ENCODE peak calls at places on chromosome 15, in four cellular contexts. One of them, this sample, is unnamed. For H3K36me3, the result is how much of the 10 kb centered on the place peaks cover.

GRCh38 chr15:66782785-66783184 is 80.7 kb downstream of the SMAD6 start:
- DNase-seq in suprapubic skin: no peak
- DNase-seq in upper lobe of left lung: no peak
- DNase-seq in sigmoid colon: no peak
- DNase-seq in this sample: no peak

GRCh38 chr15:29270169-29270955 is 740 bp upstream of the NSMCE3 start:
- DNase-seq in suprapubic skin: no peak
- DNase-seq in upper lobe of left lung: no peak
- DNase-seq in sigmoid colon: no peak
- DNase-seq in this sample: no peak

GRCh38 chr15:73617310-73617709 is 15.9 kb downstream of the NPTN start:
- DNase-seq in suprapubic skin: no peak
- DNase-seq in upper lobe of left lung: no peak
- DNase-seq in sigmoid colon: no peak
- DNase-seq in this sample: no peak

GRCh38 chr15:67943961-67944674 is 104.3 kb upstream of the RNU6-1 start:
- DNase-seq in suprapubic skin: no peak
- DNase-seq in upper lobe of left lung: no peak
- DNase-seq in sigmoid colon: peak
- DNase-seq in this sample: no peak

GRCh38 chr15:49637857-49638256 is 17.0 kb downstream of the DTWD1 start:
- DNase-seq in suprapubic skin: no peak
- DNase-seq in upper lobe of left lung: no peak
- DNase-seq in sigmoid colon: no peak
- DNase-seq in this sample: no peak

GRCh38 chr15:66842710-66843441 is 140.8 kb downstream of the SMAD6 start:
- DNase-seq in suprapubic skin: peak
- DNase-seq in upper lobe of left lung: peak
- DNase-seq in sigmoid colon: peak
- DNase-seq in this sample: peak

GRCh38 chr15:100779331-100780207 is 100.1 kb upstream of the ALDH1A3 start:
- DNase-seq in suprapubic skin: no peak
- DNase-seq in upper lobe of left lung: peak
- DNase-seq in sigmoid colon: peak
- DNase-seq in this sample: peak

GRCh38 chr15:74378853-74379252 is 11.4 kb upstream of the CYP11A1 start:
- DNase-seq in suprapubic skin: peak
- DNase-seq in upper lobe of left lung: no peak
- DNase-seq in sigmoid colon: no peak
- DNase-seq in this sample: no peak

GRCh38 chr15:63872759-63873510 is 39.2 kb upstream of the HERC1 start:
- DNase-seq in suprapubic skin: peak
- DNase-seq in upper lobe of left lung: no peak
- DNase-seq in sigmoid colon: no peak
- DNase-seq in this sample: no peak

GRCh38 chr15:36498922-36499321 is 80.5 kb upstream of the CDIN1 start:
- DNase-seq in suprapubic skin: no peak
- DNase-seq in upper lobe of left lung: no peak
- DNase-seq in sigmoid colon: no peak
- DNase-seq in this sample: no peak

GRCh38 chr15:101017041-101017754 is 98.0 kb downstream of the LRRK1 start:
- DNase-seq in suprapubic skin: peak
- DNase-seq in upper lobe of left lung: no peak
- DNase-seq in sigmoid colon: peak
- DNase-seq in this sample: peak

GRCh38 chr15:57185507-57186074 is 190.7 kb upstream of the CGNL1 start:
- DNase-seq in suprapubic skin: no peak
- DNase-seq in upper lobe of left lung: no peak
- DNase-seq in sigmoid colon: no peak
- DNase-seq in this sample: no peak

GRCh38 chr15:31405200-31405929 is 78.7 kb downstream of the KLF13 start:
- DNase-seq in suprapubic skin: no peak
- DNase-seq in upper lobe of left lung: no peak
- DNase-seq in sigmoid colon: no peak
- DNase-seq in this sample: no peak

GRCh38 chr15:82714026-82714425 is 4.4 kb upstream of the AP3B2 start:
- DNase-seq in suprapubic skin: no peak
- DNase-seq in upper lobe of left lung: no peak
- DNase-seq in sigmoid colon: no peak
- DNase-seq in this sample: no peak

GRCh38 chr15:99708563-99708962 is 24.7 kb downstream of the LYSMD4 start:
- DNase-seq in suprapubic skin: peak
- DNase-seq in upper lobe of left lung: peak
- DNase-seq in sigmoid colon: peak
- DNase-seq in this sample: peak

GRCh38 chr15:82854554-82854953 is 45.1 kb downstream of the WHAMM start:
- DNase-seq in suprapubic skin: peak
- DNase-seq in upper lobe of left lung: no peak
- DNase-seq in sigmoid colon: no peak
- DNase-seq in this sample: no peak

GRCh38 chr15:90903733-90904536 is 833 bp downstream of the MAN2A2 start:
- DNase-seq in suprapubic skin: no peak
- DNase-seq in upper lobe of left lung: peak
- DNase-seq in sigmoid colon: no peak
- DNase-seq in this sample: no peak

GRCh38 chr15:78448441-78449219 is 10.6 kb downstream of the IREB2 start:
- DNase-seq in suprapubic skin: no peak
- DNase-seq in upper lobe of left lung: no peak
- DNase-seq in sigmoid colon: no peak
- DNase-seq in this sample: no peak

GRCh38 chr15:83436513-83437158 is 10.5 kb upstream of the SH3GL3 start:
- DNase-seq in suprapubic skin: no peak
- DNase-seq in upper lobe of left lung: no peak
- DNase-seq in sigmoid colon: no peak
- DNase-seq in this sample: no peak

GRCh38 chr15:52789601-52790165 is 453 bp downstream of the ONECUT1 start:
- DNase-seq in suprapubic skin: peak
- DNase-seq in upper lobe of left lung: no peak
- DNase-seq in sigmoid colon: no peak
- DNase-seq in this sample: no peak

GRCh38 chr15:32132850-32133249 is 102.5 kb downstream of the CHRNA7 start:
- DNase-seq in suprapubic skin: no peak
- DNase-seq in upper lobe of left lung: no peak
- DNase-seq in sigmoid colon: no peak
- DNase-seq in this sample: no peak

GRCh38 chr15:70783610-70784021 is 20.3 kb upstream of the UACA start:
- DNase-seq in suprapubic skin: no peak
- DNase-seq in upper lobe of left lung: no peak
- DNase-seq in sigmoid colon: no peak
- DNase-seq in this sample: no peak

GRCh38 chr15:56919708-56920637 is 1.5 kb downstream of the TCF12 start:
- DNase-seq in suprapubic skin: peak
- DNase-seq in upper lobe of left lung: peak
- DNase-seq in sigmoid colon: peak
- DNase-seq in this sample: no peak

GRCh38 chr15:82043726-82044372 is 2.0 kb downstream of the MEX3B start:
- DNase-seq in suprapubic skin: no peak
- DNase-seq in upper lobe of left lung: no peak
- DNase-seq in sigmoid colon: peak
- DNase-seq in this sample: no peak

GRCh38 chr15:25091421-25092158 is 136.8 kb downstream of the SNRPN start:
- DNase-seq in suprapubic skin: no peak
- DNase-seq in upper lobe of left lung: no peak
- DNase-seq in sigmoid colon: no peak
- DNase-seq in this sample: no peak

GRCh38 chr15:49875392-49875791 is 243.6 kb downstream of the ATP8B4 start:
- DNase-seq in suprapubic skin: no peak
- DNase-seq in upper lobe of left lung: no peak
- DNase-seq in sigmoid colon: no peak
- DNase-seq in this sample: no peak

GRCh38 chr15:77335298-77335697 is 84.6 kb downstream of the PEAK1 start:
- DNase-seq in suprapubic skin: no peak
- DNase-seq in upper lobe of left lung: no peak
- DNase-seq in sigmoid colon: no peak
- DNase-seq in this sample: no peak

GRCh38 chr15:39301589-39301999 is 279.3 kb upstream of the THBS1 start:
- DNase-seq in suprapubic skin: no peak
- DNase-seq in upper lobe of left lung: no peak
- DNase-seq in sigmoid colon: no peak
- DNase-seq in this sample: no peak

GRCh38 chr15:90883526-90883931 is 775 bp upstream of the FES start:
- DNase-seq in suprapubic skin: no peak
- DNase-seq in upper lobe of left lung: no peak
- DNase-seq in sigmoid colon: no peak
- DNase-seq in this sample: no peak

GRCh38 chr15:82139823-82140268 is 94.0 kb upstream of the MEX3B start:
- DNase-seq in suprapubic skin: no peak
- DNase-seq in upper lobe of left lung: no peak
- DNase-seq in sigmoid colon: no peak
- DNase-seq in this sample: no peak

GRCh38 chr15:52505141-52505540 is 23.5 kb downstream of the MYO5A start:
- DNase-seq in suprapubic skin: peak
- DNase-seq in upper lobe of left lung: peak
- DNase-seq in sigmoid colon: no peak
- DNase-seq in this sample: no peak

GRCh38 chr15:101530224-101530958 is 40.9 kb upstream of the PCSK6 start:
- DNase-seq in suprapubic skin: no peak
- DNase-seq in upper lobe of left lung: no peak
- DNase-seq in sigmoid colon: no peak
- DNase-seq in this sample: no peak

GRCh38 chr15:38253448-38253847 is 812 bp downstream of the SPRED1 start:
- DNase-seq in suprapubic skin: no peak
- DNase-seq in upper lobe of left lung: no peak
- DNase-seq in sigmoid colon: no peak
- DNase-seq in this sample: no peak

GRCh38 chr15:84911879-84912660 is 27.6 kb downstream of the SLC28A1 start:
- DNase-seq in suprapubic skin: peak
- DNase-seq in upper lobe of left lung: peak
- DNase-seq in sigmoid colon: peak
- DNase-seq in this sample: peak

GRCh38 chr15:49242820-49243219 is 72.8 kb downstream of the GALK2 start:
- DNase-seq in suprapubic skin: no peak
- DNase-seq in upper lobe of left lung: no peak
- DNase-seq in sigmoid colon: no peak
- DNase-seq in this sample: no peak

GRCh38 chr15:40984406-40984805 is 31.1 kb downstream of the CHAC1 start:
- DNase-seq in suprapubic skin: no peak
- DNase-seq in upper lobe of left lung: no peak
- DNase-seq in sigmoid colon: no peak
- DNase-seq in this sample: no peak
- H3K36me3 ChIP-seq in suprapubic skin: half or more
- H3K36me3 ChIP-seq in upper lobe of left lung: half or more
- H3K36me3 ChIP-seq in sigmoid colon: half or more
- H3K36me3 ChIP-seq in this sample: half or more

GRCh38 chr15:69311319-69311721 is 12.6 kb downstream of the PAQR5 start:
- DNase-seq in suprapubic skin: no peak
- DNase-seq in upper lobe of left lung: no peak
- DNase-seq in sigmoid colon: no peak
- DNase-seq in this sample: no peak

GRCh38 chr15:69305933-69306568 is 7.3 kb downstream of the PAQR5 start:
- DNase-seq in suprapubic skin: no peak
- DNase-seq in upper lobe of left lung: no peak
- DNase-seq in sigmoid colon: no peak
- DNase-seq in this sample: no peak

GRCh38 chr15:69305204-69305931 is 6.7 kb downstream of the PAQR5 start:
- DNase-seq in suprapubic skin: no peak
- DNase-seq in upper lobe of left lung: peak
- DNase-seq in sigmoid colon: no peak
- DNase-seq in this sample: no peak

GRCh38 chr15:69308949-69309348 is 10.2 kb downstream of the PAQR5 start:
- DNase-seq in suprapubic skin: no peak
- DNase-seq in upper lobe of left lung: no peak
- DNase-seq in sigmoid colon: no peak
- DNase-seq in this sample: no peak

DNA sequence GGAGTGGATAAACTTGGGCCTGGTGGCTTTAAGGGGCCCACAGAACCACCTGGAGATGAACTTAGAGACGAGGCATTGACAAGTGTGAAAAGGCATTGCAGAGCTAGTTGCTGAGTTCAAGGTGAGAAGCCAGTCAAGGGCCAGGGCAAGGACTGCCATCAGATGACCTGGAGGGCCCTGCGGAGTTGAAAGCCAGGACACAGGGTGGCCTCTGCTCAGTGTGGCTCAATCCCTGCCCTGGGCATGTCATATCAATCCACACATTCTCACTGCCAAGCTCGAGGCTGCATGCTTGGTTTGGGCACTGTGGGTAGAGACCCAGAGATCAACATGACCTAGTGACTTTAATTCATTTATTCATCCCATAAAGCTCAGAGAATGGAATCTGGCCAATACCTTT is 9.2 kb downstream of the PAQR5 start:
- DNase-seq in suprapubic skin: no peak
- DNase-seq in upper lobe of left lung: no peak
- DNase-seq in sigmoid colon: no peak
- DNase-seq in this sample: no peak
- TF ChIP-seq EP300 in suprapubic skin: no peak
- TF ChIP-seq EP300 in upper lobe of left lung: no peak
- TF ChIP-seq EP300 in sigmoid colon: no peak
- TF ChIP-seq EP300 in this sample: no peak

GRCh38 chr15:55673287-55673686 is 69.7 kb downstream of the PRTG start:
- DNase-seq in suprapubic skin: no peak
- DNase-seq in upper lobe of left lung: no peak
- DNase-seq in sigmoid colon: no peak
- DNase-seq in this sample: no peak
- H3K36me3 ChIP-seq in suprapubic skin: under half
- H3K36me3 ChIP-seq in upper lobe of left lung: under half
- H3K36me3 ChIP-seq in sigmoid colon: under half
- H3K36me3 ChIP-seq in this sample: under half

DNA sequence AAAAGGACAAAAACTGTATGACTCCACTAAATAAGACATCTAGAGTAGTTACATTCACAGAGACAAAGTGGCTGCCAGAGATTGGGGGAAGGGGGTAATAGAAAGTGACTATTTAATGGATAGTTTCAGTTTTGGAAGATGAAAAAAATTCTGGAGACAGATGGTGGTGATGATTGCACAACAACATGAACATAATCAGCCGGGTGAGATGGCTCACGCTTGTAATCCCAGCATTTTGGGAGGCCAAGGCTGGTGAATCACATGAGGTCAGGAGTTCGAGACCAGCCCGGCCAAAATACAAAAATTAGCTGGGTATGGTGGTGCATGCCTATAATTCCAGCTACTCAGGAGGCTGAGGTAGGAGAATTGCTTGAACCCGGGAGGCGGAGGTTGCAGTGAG is 40.5 kb downstream of the DPP8 start:
- DNase-seq in suprapubic skin: no peak
- DNase-seq in upper lobe of left lung: no peak
- DNase-seq in sigmoid colon: no peak
- DNase-seq in this sample: no peak
- TF ChIP-seq EP300 in suprapubic skin: no peak
- TF ChIP-seq EP300 in upper lobe of left lung: no peak
- TF ChIP-seq EP300 in sigmoid colon: no peak
- TF ChIP-seq EP300 in this sample: no peak